ENCODE peak calls at places on chromosome X, in eight cellular contexts. H, X, P, A, O, T, R and Z are unnamed samples.

GRCh38 chrX:37755073-37755472 is 24.8 kb upstream of the CYBB start:
- DNase-seq in H (no peak), X (no peak), P (no peak), A (no peak), O (no peak), T (no peak), R (no peak), Z (no peak)

GRCh38 chrX:9465380-9466114 is 689 bp downstream of the TBL1X start:
- DNase-seq in H (peak), X (peak), P (peak), A (no peak), O (no peak), T (peak), R (no peak), Z (no peak)

GRCh38 chrX:11756354-11757318 is 1.4 kb upstream of the MSL3 start:
- DNase-seq in H (no peak), X (no peak), P (no peak), A (no peak), O (peak), T (no peak), R (peak), Z (no peak)

GRCh38 chrX:8749697-8750096 is 17.8 kb upstream of the ANOS1 start:
- DNase-seq in H (no peak), X (no peak), P (no peak), A (no peak), O (no peak), T (no peak), R (no peak), Z (no peak)

GRCh38 chrX:9515973-9516538 is 51.2 kb downstream of the TBL1X start:
- DNase-seq in H (no peak), X (no peak), P (no peak), A (no peak), O (no peak), T (no peak), R (no peak), Z (no peak)

GRCh38 chrX:3046253-3046909 is 5.1 kb downstream of the ARSF start:
- DNase-seq in H (no peak), X (no peak), P (no peak), A (no peak), O (no peak), T (no peak), R (no peak), Z (no peak)

GRCh38 chrX:38891641-38892413 is 90.6 kb downstream of the MID1IP1 start:
- DNase-seq in H (no peak), X (no peak), P (no peak), A (no peak), O (peak), T (no peak), R (peak), Z (no peak)

GRCh38 chrX:72307646-72308051 is 1.9 kb upstream of the CITED1 start:
- DNase-seq in H (no peak), X (no peak), P (no peak), A (no peak), O (no peak), T (no peak), R (no peak), Z (no peak)

GRCh38 chrX:39633293-39633692 is 464.5 kb downstream of the BCOR start:
- DNase-seq in H (no peak), X (peak), P (no peak), A (no peak), O (peak), T (no peak), R (peak), Z (no peak)

GRCh38 chrX:109635151-109635550 is 10.2 kb upstream of the KCNE5 start:
- DNase-seq in H (no peak), X (peak), P (no peak), A (no peak), O (peak), T (no peak), R (no peak), Z (no peak)

GRCh38 chrX:109629310-109629709 is 4.3 kb upstream of the KCNE5 start:
- DNase-seq in H (no peak), X (no peak), P (no peak), A (no peak), O (peak), T (no peak), R (no peak), Z (no peak)

GRCh38 chrX:109638158-109638557 is 13.2 kb upstream of the KCNE5 start:
- DNase-seq in H (no peak), X (no peak), P (no peak), A (no peak), O (no peak), T (no peak), R (no peak), Z (no peak)

GRCh38 chrX:109632906-109633504 is 8.0 kb upstream of the KCNE5 start:
- DNase-seq in H (no peak), X (no peak), P (no peak), A (no peak), O (peak), T (no peak), R (no peak), Z (no peak)
- TF ChIP-seq CTCF in H (no peak), X (peak), P (peak), A (peak), O (peak), T (no peak), R (peak), Z (peak)

DNA sequence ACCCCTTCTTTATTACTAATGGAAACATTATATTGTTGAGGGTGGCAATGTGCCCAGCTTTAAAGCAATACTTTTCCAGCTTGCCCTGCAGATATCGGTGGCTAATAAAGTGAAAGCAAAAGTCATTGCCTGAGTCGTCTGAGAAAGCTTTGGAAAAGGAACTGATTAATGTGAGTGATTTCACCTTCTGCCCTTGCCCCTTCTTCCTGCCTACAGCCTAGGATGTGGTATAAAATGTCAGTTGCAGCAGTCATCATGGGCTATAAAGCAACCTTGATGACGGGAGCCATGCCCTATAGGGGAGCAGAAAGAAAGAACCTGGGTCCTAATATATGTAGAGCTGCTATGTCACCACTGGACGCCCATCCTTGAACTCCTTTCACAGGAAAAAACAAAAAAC is 132.4 kb upstream of the USP9X start:
- DNase-seq in H (no peak), X (no peak), P (no peak), A (no peak), O (peak), T (no peak), R (no peak), Z (no peak)
- H3K4me3 ChIP-seq in H (peak), X (peak), P (peak), A (peak), O (no peak), T (peak), R (no peak), Z (no peak)

GRCh38 chrX:65491620-65492019 is 43.0 kb downstream of the LAS1L start:
- DNase-seq in H (no peak), X (no peak), P (no peak), A (no peak), O (no peak), T (no peak), R (no peak), Z (no peak)
- TF ChIP-seq CTCF in H (no peak), X (no peak), P (no peak), A (no peak), O (no peak), T (no peak), R (no peak), Z (no peak)

GRCh38 chrX:138921031-138921430 is 209.5 kb upstream of the FGF13 start:
- DNase-seq in H (no peak), X (no peak), P (no peak), A (no peak), O (no peak), T (no peak), R (no peak), Z (no peak)

GRCh38 chrX:138914751-138915150 is 203.2 kb upstream of the FGF13 start:
- DNase-seq in H (no peak), X (no peak), P (no peak), A (no peak), O (no peak), T (no peak), R (peak), Z (no peak)

GRCh38 chrX:138917781-138918180 is 206.3 kb upstream of the FGF13 start:
- DNase-seq in H (no peak), X (peak), P (no peak), A (no peak), O (peak), T (no peak), R (peak), Z (no peak)
- H3K4me3 ChIP-seq in H (no peak), X (no peak), P (no peak), A (no peak), O (no peak), T (no peak), R (no peak), Z (no peak)

DNA sequence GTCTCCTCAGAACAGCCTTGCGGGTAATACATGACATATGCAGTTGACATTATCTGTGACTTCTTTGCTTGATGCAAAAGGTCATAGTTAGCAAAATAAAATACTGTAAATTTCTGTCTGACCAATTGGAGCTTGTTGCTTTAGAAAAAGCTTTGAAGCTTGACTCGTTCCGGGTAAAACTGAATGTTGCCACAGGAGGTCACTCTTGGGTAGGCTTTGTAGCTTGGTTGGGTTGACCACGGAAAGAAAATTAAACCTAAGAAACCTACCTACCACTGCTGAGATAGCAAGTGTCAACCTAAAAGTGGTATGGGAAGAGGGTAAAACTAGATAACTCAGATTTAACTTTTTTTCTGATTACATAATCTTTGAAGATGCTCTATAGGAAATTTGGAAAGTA is 23.2 kb downstream of the PRPS2 start:
- DNase-seq in H (no peak), X (peak), P (no peak), A (no peak), O (peak), T (peak), R (no peak), Z (no peak)
- TF ChIP-seq CTCF in H (peak), X (peak), P (peak), A (peak), O (peak), T (no peak), R (peak), Z (peak)

GRCh38 chrX:21940356-21940829 is at the start of gene SMS:
- DNase-seq in H (peak), X (peak), P (peak), A (peak), O (peak), T (peak), R (peak), Z (no peak)

GRCh38 chrX:21944136-21944615 is 3.7 kb downstream of the SMS start:
- DNase-seq in H (no peak), X (no peak), P (no peak), A (no peak), O (no peak), T (no peak), R (no peak), Z (no peak)

GRCh38 chrX:21946925-21947641 is 6.6 kb downstream of the SMS start:
- DNase-seq in H (no peak), X (peak), P (no peak), A (no peak), O (peak), T (no peak), R (peak), Z (peak)

GRCh38 chrX:21947671-21948070 is 7.2 kb downstream of the SMS start:
- DNase-seq in H (no peak), X (no peak), P (no peak), A (no peak), O (no peak), T (no peak), R (no peak), Z (no peak)

DNA sequence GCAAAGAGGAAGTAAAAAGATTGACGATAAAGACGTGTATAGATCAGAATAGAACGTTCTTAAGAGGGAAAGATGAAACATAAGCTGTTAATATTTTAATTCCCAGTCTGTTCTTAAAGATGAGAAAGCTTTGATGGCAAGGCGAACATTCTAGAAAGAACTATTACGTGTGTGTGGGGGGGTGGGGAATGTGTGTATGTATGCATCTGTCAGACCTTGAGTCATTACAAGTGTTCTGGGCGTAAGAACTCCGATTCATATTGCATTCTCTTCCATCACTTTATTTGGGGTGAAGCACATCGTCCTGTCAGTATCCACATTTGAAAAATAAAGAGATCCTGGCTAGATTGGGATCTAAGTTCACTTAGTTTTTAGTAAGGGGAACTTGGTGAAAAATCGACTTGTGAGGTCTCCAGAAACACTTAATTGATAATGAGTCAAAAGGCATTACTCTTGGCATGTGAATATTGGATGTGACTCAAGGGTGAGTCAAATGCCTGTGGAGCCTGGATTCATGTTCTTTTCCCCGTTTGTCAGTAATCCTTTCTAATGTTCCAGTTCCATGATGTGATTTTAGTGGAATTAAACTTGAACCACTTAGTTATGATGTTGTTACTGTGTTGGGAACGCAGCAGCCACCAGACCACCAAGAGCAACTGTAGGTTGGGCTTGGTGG is 3.1 kb downstream of the SMS start:
- DNase-seq in H (no peak), X (peak), P (no peak), A (no peak), O (peak), T (no peak), R (peak), Z (peak)
- H3K4me3 ChIP-seq in H (no peak), X (peak), P (no peak), A (no peak), O (peak), T (no peak), R (peak), Z (peak)